ENCODE peak calls at places on chromosomes 12 and 14, in nine cellular contexts. H, U, N, W, D, L, Z, V and S are unnamed samples. For H3K36me3, the result is how much of the 10 kb centered on the place peaks cover.

GRCh38 chr14:90820958-90821357 is 4.7 kb upstream of the TTC7B start:
- DNase-seq in H (peak), U (no peak), N (no peak), W (no peak), D (no peak), L (peak), Z (no peak), V (no peak), S (no peak)

GRCh38 chr12:106321139-106321850 is 18.8 kb downstream of the TCP11L2 start:
- DNase-seq in H (no peak), U (no peak), N (no peak), W (no peak), D (no peak), L (no peak), Z (no peak), V (no peak), S (no peak)

GRCh38 chr12:46402451-46402850 is 29.9 kb upstream of the SLC38A2 start:
- DNase-seq in H (peak), U (no peak), N (no peak), W (peak), D (no peak), L (no peak), Z (no peak), V (no peak), S (no peak)

GRCh38 chr14:57816568-57817284 is 49.2 kb downstream of the SLC35F4 start:
- DNase-seq in H (peak), U (no peak), N (no peak), W (no peak), D (no peak), L (no peak), Z (no peak), V (no peak), S (no peak)

GRCh38 chr12:57889541-57889989 is 43.0 kb upstream of the CTDSP2 start:
- DNase-seq in H (peak), U (no peak), N (peak), W (peak), D (no peak), L (no peak), Z (no peak), V (peak), S (peak)

GRCh38 chr12:69059465-69060457 is 126.8 kb upstream of the CPM start:
- DNase-seq in H (peak), U (no peak), N (no peak), W (peak), D (no peak), L (no peak), Z (no peak), V (no peak), S (no peak)

GRCh38 chr14:65019944-65020566 is 33.4 kb downstream of the FNTB start:
- DNase-seq in H (peak), U (peak), N (peak), W (peak), D (peak), L (no peak), Z (peak), V (peak), S (peak)

GRCh38 chr12:91274886-91275285 is 92.3 kb upstream of the DCN start:
- DNase-seq in H (peak), U (peak), N (peak), W (peak), D (no peak), L (no peak), Z (no peak), V (no peak), S (no peak)

GRCh38 chr12:52585951-52586350 is 12.3 kb upstream of the KRT74 start:
- DNase-seq in H (no peak), U (no peak), N (no peak), W (no peak), D (peak), L (peak), Z (no peak), V (no peak), S (no peak)

DNA sequence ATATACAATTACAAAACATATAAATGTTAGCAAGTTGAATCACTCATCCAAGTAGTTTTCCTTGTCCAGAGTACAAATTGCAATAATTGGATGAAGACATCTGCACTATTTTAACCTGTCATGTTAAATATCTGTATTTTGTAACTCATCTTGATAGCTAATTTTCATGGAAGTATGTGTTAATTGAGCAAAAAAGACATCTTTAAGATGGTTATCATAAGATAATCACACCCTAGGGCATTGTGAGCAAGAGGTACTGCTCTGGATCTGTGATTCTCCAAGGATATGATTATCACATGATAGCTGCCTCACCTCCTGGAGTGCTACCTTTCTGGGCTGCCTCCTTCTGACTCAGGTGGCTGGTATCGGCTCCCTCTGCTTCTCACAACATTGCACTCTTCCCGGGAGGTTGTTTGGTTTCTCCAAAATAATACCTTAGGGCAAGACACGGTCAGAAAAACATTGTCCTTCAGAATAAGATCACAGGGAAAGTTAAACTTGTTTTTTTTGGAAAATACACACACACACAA is 260.6 kb upstream of the G2E3 start:
- DNase-seq in H (no peak), U (no peak), N (no peak), W (no peak), D (no peak), L (no peak), Z (no peak), V (peak), S (peak)
- H3K4me3 ChIP-seq in H (no peak), U (no peak), N (no peak), W (no peak), D (no peak), L (no peak), Z (no peak), V (no peak), S (no peak)

GRCh38 chr12:79161249-79161934 is 296.8 kb downstream of the SYT1 start:
- DNase-seq in H (no peak), U (no peak), N (no peak), W (no peak), D (no peak), L (no peak), Z (no peak), V (no peak), S (no peak)

GRCh38 chr12:79156846-79157463 is 292.4 kb downstream of the SYT1 start:
- DNase-seq in H (no peak), U (no peak), N (no peak), W (no peak), D (no peak), L (no peak), Z (no peak), V (no peak), S (no peak)

GRCh38 chr12:79151956-79152355 is 287.4 kb downstream of the SYT1 start:
- DNase-seq in H (no peak), U (no peak), N (no peak), W (peak), D (no peak), L (no peak), Z (no peak), V (no peak), S (no peak)

DNA sequence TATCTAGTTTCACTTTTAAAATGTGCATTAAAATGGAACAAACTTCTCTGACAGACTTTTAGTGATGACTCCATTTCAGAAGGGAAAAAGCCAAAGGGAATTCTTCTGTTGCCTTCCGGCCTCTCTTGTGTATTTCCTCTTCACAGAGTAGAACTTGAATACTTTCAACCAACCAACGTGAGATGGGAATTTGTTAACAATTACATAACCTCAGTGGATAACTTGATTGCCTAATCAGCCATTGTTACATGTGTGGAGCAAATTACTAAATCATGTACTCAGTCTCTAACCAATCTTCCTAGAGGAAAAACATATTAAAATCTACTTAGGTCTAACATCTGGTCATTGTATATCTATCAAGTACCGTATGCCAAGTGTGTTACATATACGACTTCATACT is 291.1 kb downstream of the SYT1 start:
- DNase-seq in H (peak), U (no peak), N (no peak), W (peak), D (no peak), L (no peak), Z (no peak), V (no peak), S (no peak)
- H3K36me3 ChIP-seq in H (under half), U (under half), N (under half), W (under half), D (under half), L (under half), Z (under half), V (under half), S (under half)

DNA sequence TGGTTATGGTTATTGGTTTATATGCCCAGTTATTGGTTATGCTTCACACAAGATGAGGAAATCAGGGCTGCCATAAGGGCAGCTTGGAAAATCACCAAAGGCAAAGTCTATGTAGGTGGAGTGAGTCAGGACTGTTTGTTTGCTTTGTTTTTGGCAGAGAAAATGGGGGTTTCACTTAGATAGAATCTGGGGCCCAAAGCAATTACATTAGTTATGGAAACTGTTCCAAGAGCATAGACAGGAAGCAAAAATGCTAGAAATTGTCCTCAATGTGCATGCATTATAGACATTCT is 2.2 kb downstream of the VAMP1 start:
- DNase-seq in H (peak), U (no peak), N (no peak), W (peak), D (no peak), L (no peak), Z (no peak), V (no peak), S (no peak)
- H3K4me3 ChIP-seq in H (peak), U (no peak), N (no peak), W (no peak), D (no peak), L (no peak), Z (no peak), V (no peak), S (no peak)

GRCh38 chr14:75443203-75443969 is 15.6 kb downstream of the JDP2 start:
- DNase-seq in H (peak), U (no peak), N (no peak), W (no peak), D (no peak), L (no peak), Z (no peak), V (no peak), S (no peak)

GRCh38 chr14:75442166-75442565 is 14.3 kb downstream of the JDP2 start:
- DNase-seq in H (peak), U (no peak), N (no peak), W (no peak), D (no peak), L (no peak), Z (no peak), V (no peak), S (no peak)

GRCh38 chr14:75441731-75442130 is 13.9 kb downstream of the JDP2 start:
- DNase-seq in H (peak), U (no peak), N (no peak), W (no peak), D (no peak), L (no peak), Z (no peak), V (no peak), S (no peak)

GRCh38 chr14:75440733-75441474 is 13.1 kb downstream of the JDP2 start:
- DNase-seq in H (peak), U (no peak), N (no peak), W (peak), D (no peak), L (no peak), Z (no peak), V (no peak), S (no peak)

GRCh38 chr14:75442642-75443041 is 14.8 kb downstream of the JDP2 start:
- DNase-seq in H (peak), U (no peak), N (no peak), W (no peak), D (no peak), L (no peak), Z (no peak), V (no peak), S (no peak)
- H3K36me3 ChIP-seq in H (under half), U (under half), N (under half), W (under half), D (under half), L (under half), Z (under half), V (under half), S (under half)

GRCh38 chr12:120261951-120262851 is 3.3 kb downstream of the PXN start:
- DNase-seq in H (peak), U (no peak), N (peak), W (no peak), D (no peak), L (no peak), Z (no peak), V (peak), S (no peak)
- H3K4me3 ChIP-seq in H (peak), U (no peak), N (no peak), W (peak), D (no peak), L (peak), Z (no peak), V (peak), S (no peak)

GRCh38 chr12:96506776-96507175 is 17.4 kb downstream of the CFAP54 start:
- DNase-seq in H (no peak), U (no peak), N (no peak), W (no peak), D (no peak), L (no peak), Z (no peak), V (no peak), S (no peak)
- H3K36me3 ChIP-seq in H (under half), U (under half), N (under half), W (under half), D (under half), L (under half), Z (under half), V (under half), S (under half)

GRCh38 chr14:22588419-22589095 is 467 bp downstream of the DAD1 start:
- DNase-seq in H (peak), U (no peak), N (no peak), W (no peak), D (no peak), L (no peak), Z (no peak), V (no peak), S (no peak)

GRCh38 chr14:22593189-22593588 is 4.2 kb upstream of the DAD1 start:
- DNase-seq in H (no peak), U (no peak), N (no peak), W (no peak), D (no peak), L (no peak), Z (no peak), V (peak), S (no peak)

GRCh38 chr14:22589096-22589839 is at the start of gene DAD1:
- DNase-seq in H (peak), U (peak), N (peak), W (peak), D (peak), L (peak), Z (peak), V (peak), S (peak)

GRCh38 chr14:22583994-22584393 is 5.0 kb downstream of the DAD1 start:
- DNase-seq in H (peak), U (no peak), N (no peak), W (no peak), D (no peak), L (no peak), Z (no peak), V (no peak), S (no peak)

GRCh38 chr14:22587247-22587646 is 1.8 kb downstream of the DAD1 start:
- DNase-seq in H (no peak), U (no peak), N (no peak), W (no peak), D (no peak), L (no peak), Z (no peak), V (no peak), S (no peak)
- H3K4me3 ChIP-seq in H (peak), U (no peak), N (no peak), W (no peak), D (no peak), L (no peak), Z (no peak), V (peak), S (no peak)

GRCh38 chr12:132856581-132856980 is 27.9 kb upstream of the GOLGA3 start:
- DNase-seq in H (no peak), U (no peak), N (no peak), W (no peak), D (no peak), L (no peak), Z (no peak), V (no peak), S (no peak)
- H3K36me3 ChIP-seq in H (under half), U (half or more), N (under half), W (under half), D (under half), L (under half), Z (half or more), V (half or more), S (under half)

GRCh38 chr12:32047357-32047828 is 59.3 kb upstream of the BICD1 start:
- DNase-seq in H (no peak), U (no peak), N (no peak), W (no peak), D (no peak), L (no peak), Z (no peak), V (no peak), S (no peak)
- H3K4me3 ChIP-seq in H (no peak), U (no peak), N (no peak), W (no peak), D (no peak), L (no peak), Z (no peak), V (no peak), S (no peak)

GRCh38 chr12:124802361-124802760 is 61.3 kb downstream of the SCARB1 start:
- DNase-seq in H (no peak), U (no peak), N (no peak), W (no peak), D (no peak), L (no peak), Z (no peak), V (no peak), S (no peak)
- H3K36me3 ChIP-seq in H (under half), U (under half), N (under half), W (under half), D (under half), L (under half), Z (half or more), V (under half), S (under half)